ENCODE peak calls at places on chromosomes 4 and X, in six cellular contexts. P is heart right ventricle, T is pancreas, A is right lobe of liver, G is tibial artery, H is right atrium auricular region. I is an unnamed sample.

GRCh38 chrX:84186603-84187358 is 1.2 kb downstream of the RPS6KA6 start:
- DNase-seq in P (no peak), T (no peak), A (no peak), G (no peak), H (no peak), I (no peak)

GRCh38 chr4:84814100-84814750 is 152.3 kb downstream of the WDFY3 start:
- DNase-seq in P (no peak), T (peak; percentile 50), A (no peak), G (peak; percentile 48), H (no peak), I (no peak)

GRCh38 chr4:101103381-101104142 is 243.8 kb downstream of the PPP3CA start:
- DNase-seq in P (no peak), T (no peak), A (no peak), G (no peak), H (no peak), I (no peak)

GRCh38 chr4:16588651-16589050 is 309.8 kb downstream of the LDB2 start:
- DNase-seq in P (no peak), T (no peak), A (no peak), G (no peak), H (no peak), I (no peak)

GRCh38 chr4:22091906-22092305 is 143.3 kb upstream of the KCNIP4 start:
- DNase-seq in P (no peak), T (no peak), A (no peak), G (no peak), H (no peak), I (no peak)

GRCh38 chr4:100649478-100649877 is 131.7 kb upstream of the EMCN start:
- DNase-seq in P (no peak), T (no peak), A (no peak), G (no peak), H (no peak), I (no peak)

GRCh38 chrX:1657367-1658082 is 42.7 kb downstream of the ASMT start:
- DNase-seq in P (no peak), T (no peak), A (no peak), G (no peak), H (no peak), I (peak; percentile 15)

GRCh38 chrX:72351606-72352338 is 46.1 kb upstream of the CITED1 start:
- DNase-seq in P (no peak), T (no peak), A (no peak), G (no peak), H (no peak), I (no peak)

GRCh38 chrX:30865020-30865419 is 24.0 kb downstream of the TAB3 start:
- DNase-seq in P (no peak), T (no peak), A (no peak), G (no peak), H (no peak), I (no peak)

GRCh38 chrX:9644335-9644734 is 121.3 kb downstream of the GPR143 start:
- DNase-seq in P (no peak), T (no peak), A (no peak), G (no peak), H (no peak), I (peak; percentile 64)

GRCh38 chrX:15194136-15194535 is 75.7 kb downstream of the ASB9 start:
- DNase-seq in P (no peak), T (no peak), A (no peak), G (no peak), H (no peak), I (no peak)

GRCh38 chr4:25817059-25817681 is 45.6 kb downstream of the SEL1L3 start:
- DNase-seq in P (no peak), T (no peak), A (no peak), G (no peak), H (no peak), I (no peak)

GRCh38 chrX:129781134-129782014 is 1.6 kb downstream of the SASH3 start:
- DNase-seq in P (peak; percentile 23), T (no peak), A (no peak), G (peak; percentile 34), H (no peak), I (peak; percentile 94)

DNA sequence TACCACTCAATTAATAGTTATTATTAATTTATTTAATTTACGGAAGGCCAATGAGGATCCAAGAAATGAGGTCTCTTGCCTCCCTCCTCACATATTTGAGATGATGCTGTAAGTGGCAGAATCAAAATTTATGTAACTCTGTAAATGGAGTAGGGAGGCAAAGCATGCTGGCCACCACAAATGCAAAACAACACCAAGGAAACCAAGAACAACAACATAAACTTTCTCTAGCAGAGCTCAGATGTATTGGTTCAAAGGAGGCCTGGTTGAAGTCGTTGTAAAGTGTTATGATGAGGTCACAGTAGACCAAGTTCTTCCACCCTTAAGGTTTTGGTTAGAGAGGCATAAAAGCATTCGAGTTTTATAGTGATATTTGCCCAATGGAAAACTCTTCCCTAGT is 194.8 kb upstream of the FAT1 start:
- DNase-seq in P (no peak), T (no peak), A (no peak), G (no peak), H (no peak), I (no peak)
- H3K27me3 ChIP-seq in P (no peaks in the 10 kb centered on the region), T (no peaks in the 10 kb centered on the region), A (no peaks in the 10 kb centered on the region), G (no peaks in the 10 kb centered on the region), H (no peaks in the 10 kb centered on the region), I (no peaks in the 10 kb centered on the region)

DNA sequence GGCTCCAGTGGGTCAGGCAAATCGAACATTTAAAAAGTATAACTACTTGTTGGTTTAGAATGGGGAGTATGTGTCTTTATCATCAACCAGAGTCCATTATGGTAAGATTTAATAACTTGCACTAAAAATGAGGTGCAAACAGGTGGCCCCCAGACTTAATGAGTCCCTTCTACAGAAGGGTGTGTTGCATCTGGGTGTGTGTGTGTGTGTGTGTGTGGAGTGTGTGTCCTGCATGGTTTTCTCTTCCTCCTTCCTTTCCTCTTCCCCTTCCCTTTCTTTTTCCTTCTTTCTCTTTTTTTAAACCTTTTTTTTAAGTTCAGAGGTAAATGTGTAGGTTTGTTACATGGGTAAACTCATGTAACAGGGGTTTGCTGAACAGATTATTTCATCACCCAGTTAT is 53.7 kb downstream of the GPRIN3 start:
- DNase-seq in P (no peak), T (no peak), A (no peak), G (no peak), H (no peak), I (no peak)
- H3K4me3 ChIP-seq in P (no peak overlapping the region), T (no peak overlapping the region), A (no peak overlapping the region), G (no peak overlapping the region), H (no peak overlapping the region), I (no peak overlapping the region)

GRCh38 chrX:107348990-107349389 is 100.5 kb upstream of the FRMPD3 start:
- DNase-seq in P (no peak), T (no peak), A (no peak), G (no peak), H (no peak), I (no peak)
- H3K27me3 ChIP-seq in P (no peaks in the 10 kb centered on the region), T (no peaks in the 10 kb centered on the region), A (peaks cover 11% of the 10 kb centered on the region), G (no peaks in the 10 kb centered on the region), H (no peaks in the 10 kb centered on the region), I (no peaks in the 10 kb centered on the region)

GRCh38 chr4:83335691-83336090 is 1.0 kb upstream of the HPSE start:
- DNase-seq in P (no peak), T (no peak), A (no peak), G (no peak), H (no peak), I (no peak)
- H3K4me3 ChIP-seq in P (no peak overlapping the region), T (no peak overlapping the region), A (no peak overlapping the region), G (no peak overlapping the region), H (no peak overlapping the region), I (no peak overlapping the region)

GRCh38 chr4:6535329-6535692 is 39.7 kb upstream of the MAN2B2 start:
- DNase-seq in P (no peak), T (no peak), A (no peak), G (no peak), H (no peak), I (no peak)
- H3K27me3 ChIP-seq in P (peaks cover 18% of the 10 kb centered on the region), T (no peaks in the 10 kb centered on the region), A (no peaks in the 10 kb centered on the region), G (no peaks in the 10 kb centered on the region), H (no peaks in the 10 kb centered on the region), I (peaks cover 4% of the 10 kb centered on the region)

DNA sequence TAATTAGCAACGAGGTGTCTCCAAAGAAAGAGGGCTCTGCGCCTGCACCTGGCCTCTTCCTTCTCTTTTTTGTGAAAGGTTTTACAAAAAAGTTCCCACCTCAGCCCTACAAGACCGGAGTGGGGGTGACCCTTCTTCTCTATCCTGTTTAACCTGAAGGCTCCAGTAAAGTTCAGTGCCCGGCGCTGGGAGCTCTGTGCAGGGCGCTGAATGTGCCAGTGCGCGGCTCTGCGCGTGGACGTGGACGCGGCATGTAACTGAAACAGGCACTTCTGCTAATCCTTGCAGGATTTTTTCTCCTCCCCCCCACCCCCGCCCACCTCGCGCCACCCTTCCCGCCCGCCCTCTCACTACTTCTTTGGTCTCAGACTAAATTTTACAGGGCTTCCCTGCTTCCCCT is 2.4 kb downstream of the GPR50 start:
- DNase-seq in P (no peak), T (no peak), A (no peak), G (no peak), H (no peak), I (no peak)
- H3K4me3 ChIP-seq in P (no peak overlapping the region), T (no peak overlapping the region), A (no peak overlapping the region), G (no peak overlapping the region), H (no peak overlapping the region), I (no peak overlapping the region)

GRCh38 chrX:11733614-11734013 is 24.4 kb upstream of the MSL3 start:
- DNase-seq in P (no peak), T (no peak), A (no peak), G (no peak), H (no peak), I (no peak)
- H3K27me3 ChIP-seq in P (no peaks in the 10 kb centered on the region), T (no peaks in the 10 kb centered on the region), A (no peaks in the 10 kb centered on the region), G (no peaks in the 10 kb centered on the region), H (no peaks in the 10 kb centered on the region), I (no peaks in the 10 kb centered on the region)

DNA sequence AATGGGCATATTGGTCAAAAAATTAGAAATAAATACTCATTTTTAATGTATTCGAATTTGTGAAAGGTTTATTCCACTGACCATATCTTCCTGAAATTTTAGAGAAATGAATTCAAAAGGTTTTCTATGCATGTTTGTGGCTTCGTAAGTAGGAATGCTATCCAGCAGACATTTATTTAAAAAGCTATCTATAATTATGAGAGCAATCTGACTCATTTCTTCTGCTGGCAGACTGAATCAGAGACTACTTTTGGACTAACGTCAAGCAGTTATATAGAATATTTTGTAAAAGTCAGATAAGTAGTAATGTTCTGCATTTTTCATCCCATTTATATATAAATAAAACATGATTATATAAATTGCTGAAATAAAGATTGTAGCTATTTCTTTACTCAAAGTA is 125.0 kb downstream of the SPCS3 start:
- DNase-seq in P (no peak), T (no peak), A (no peak), G (no peak), H (no peak), I (no peak)
- H3K4me3 ChIP-seq in P (no peak overlapping the region), T (no peak overlapping the region), A (no peak overlapping the region), G (no peak overlapping the region), H (no peak overlapping the region), I (no peak overlapping the region)

GRCh38 chrX:139058831-139059495 is 347.4 kb upstream of the FGF13 start:
- DNase-seq in P (no peak), T (no peak), A (no peak), G (no peak), H (no peak), I (no peak)
- H3K27me3 ChIP-seq in P (no peaks in the 10 kb centered on the region), T (no peaks in the 10 kb centered on the region), A (no peaks in the 10 kb centered on the region), G (no peaks in the 10 kb centered on the region), H (no peaks in the 10 kb centered on the region), I (no peaks in the 10 kb centered on the region)